ENCODE peak calls at places on chromosomes 3 and 15, in four cellular contexts. Z is thoracic aorta, D is upper lobe of right lung, R is PC-9. G is an unnamed sample. For H3K27me3, the result is how much of the 10 kb centered on the place peaks cover.

GRCh38 chr15:63500265-63501250 is 3.8 kb upstream of the USP3 start:
- DNase-seq in Z (no peak), D (peak), R (no peak), G (no peak)

GRCh38 chr3:182617511-182617910 is 175.8 kb upstream of the ATP11B start:
- DNase-seq in Z (no peak), D (no peak), R (no peak), G (no peak)

GRCh38 chr15:73284073-73284472 is 84.7 kb downstream of the HCN4 start:
- DNase-seq in Z (no peak), D (no peak), R (no peak), G (no peak)

GRCh38 chr3:150132101-150132749 is 161.5 kb upstream of the PFN2 start:
- DNase-seq in Z (no peak), D (no peak), R (no peak), G (no peak)

GRCh38 chr3:142134799-142135325 is 14.5 kb downstream of the TFDP2 start:
- DNase-seq in Z (no peak), D (no peak), R (no peak), G (no peak)

GRCh38 chr15:91039996-91040395 is 17.6 kb upstream of the VPS33B start:
- DNase-seq in Z (no peak), D (no peak), R (no peak), G (no peak)

GRCh38 chr15:34737379-34737928 is 17.3 kb downstream of the GJD2 start:
- DNase-seq in Z (no peak), D (no peak), R (no peak), G (no peak)

GRCh38 chr15:35170216-35170615 is 85.1 kb upstream of the NANOGP8 start:
- DNase-seq in Z (no peak), D (no peak), R (no peak), G (no peak)

GRCh38 chr3:45760878-45761711 is 35.2 kb downstream of the SLC6A20 start:
- DNase-seq in Z (no peak), D (no peak), R (peak), G (peak)

GRCh38 chr3:71903141-71903540 is 118.2 kb upstream of the PROK2 start:
- DNase-seq in Z (no peak), D (no peak), R (no peak), G (no peak)

GRCh38 chr3:117708601-117709000 is 999.0 kb downstream of the TUSC7 start:
- DNase-seq in Z (no peak), D (no peak), R (no peak), G (no peak)

GRCh38 chr15:74542192-74543042 is 1.4 kb downstream of the ARID3B start:
- DNase-seq in Z (no peak), D (no peak), R (no peak), G (no peak)

GRCh38 chr3:23421811-23422510 is 218.8 kb downstream of the UBE2E2 start:
- DNase-seq in Z (no peak), D (no peak), R (no peak), G (no peak)

GRCh38 chr15:59326856-59327255 is 45.8 kb downstream of the MYO1E start:
- DNase-seq in Z (no peak), D (no peak), R (no peak), G (no peak)

GRCh38 chr3:112647122-112647521 is 6.2 kb upstream of the CCDC80 start:
- DNase-seq in Z (no peak), D (no peak), R (peak), G (no peak)

GRCh38 chr3:14452676-14453367 is 50.4 kb downstream of the SLC6A6 start:
- DNase-seq in Z (peak), D (no peak), R (peak), G (no peak)

GRCh38 chr3:183560607-183561006 is 5.1 kb upstream of the KLHL6 start:
- DNase-seq in Z (no peak), D (no peak), R (no peak), G (no peak)

GRCh38 chr3:69900331-69900730 is 99.2 kb upstream of the SAMMSON start:
- DNase-seq in Z (no peak), D (no peak), R (no peak), G (no peak)

GRCh38 chr3:176514297-176514696 is 683.0 kb downstream of the TBL1XR1 start:
- DNase-seq in Z (no peak), D (no peak), R (peak), G (no peak)

GRCh38 chr3:182711261-182711683 is 82.0 kb upstream of the ATP11B start:
- DNase-seq in Z (no peak), D (no peak), R (no peak), G (no peak)

GRCh38 chr3:174132006-174132405 is 727.1 kb upstream of the NAALADL2 start:
- DNase-seq in Z (no peak), D (no peak), R (no peak), G (no peak)

GRCh38 chr3:195542261-195542660 is 864 bp downstream of the PPP1R2 start:
- DNase-seq in Z (no peak), D (no peak), R (no peak), G (no peak)

GRCh38 chr15:41904487-41905359 is 10.9 kb upstream of the SPTBN5 start:
- DNase-seq in Z (no peak), D (no peak), R (no peak), G (peak)

GRCh38 chr3:4895848-4896247 is 83.4 kb upstream of the BHLHE40 start:
- DNase-seq in Z (no peak), D (no peak), R (no peak), G (no peak)

GRCh38 chr3:66382142-66382541 is 118.7 kb downstream of the LRIG1 start:
- DNase-seq in Z (no peak), D (no peak), R (no peak), G (no peak)

GRCh38 chr3:188827593-188827992 is 344.2 kb upstream of the TPRG1 start:
- DNase-seq in Z (no peak), D (no peak), R (no peak), G (no peak)

GRCh38 chr3:188829577-188829976 is 342.2 kb upstream of the TPRG1 start:
- DNase-seq in Z (no peak), D (no peak), R (peak), G (no peak)

GRCh38 chr3:188832146-188832545 is 339.6 kb upstream of the TPRG1 start:
- DNase-seq in Z (no peak), D (no peak), R (peak), G (no peak)

GRCh38 chr3:188832961-188833615 is 338.7 kb upstream of the TPRG1 start:
- DNase-seq in Z (no peak), D (no peak), R (peak), G (no peak)

GRCh38 chr3:188830955-188831354 is 340.8 kb upstream of the TPRG1 start:
- DNase-seq in Z (no peak), D (no peak), R (no peak), G (no peak)
- TF ChIP-seq CTCF in Z (no peak), D (peak), R (peak), G (peak)

DNA sequence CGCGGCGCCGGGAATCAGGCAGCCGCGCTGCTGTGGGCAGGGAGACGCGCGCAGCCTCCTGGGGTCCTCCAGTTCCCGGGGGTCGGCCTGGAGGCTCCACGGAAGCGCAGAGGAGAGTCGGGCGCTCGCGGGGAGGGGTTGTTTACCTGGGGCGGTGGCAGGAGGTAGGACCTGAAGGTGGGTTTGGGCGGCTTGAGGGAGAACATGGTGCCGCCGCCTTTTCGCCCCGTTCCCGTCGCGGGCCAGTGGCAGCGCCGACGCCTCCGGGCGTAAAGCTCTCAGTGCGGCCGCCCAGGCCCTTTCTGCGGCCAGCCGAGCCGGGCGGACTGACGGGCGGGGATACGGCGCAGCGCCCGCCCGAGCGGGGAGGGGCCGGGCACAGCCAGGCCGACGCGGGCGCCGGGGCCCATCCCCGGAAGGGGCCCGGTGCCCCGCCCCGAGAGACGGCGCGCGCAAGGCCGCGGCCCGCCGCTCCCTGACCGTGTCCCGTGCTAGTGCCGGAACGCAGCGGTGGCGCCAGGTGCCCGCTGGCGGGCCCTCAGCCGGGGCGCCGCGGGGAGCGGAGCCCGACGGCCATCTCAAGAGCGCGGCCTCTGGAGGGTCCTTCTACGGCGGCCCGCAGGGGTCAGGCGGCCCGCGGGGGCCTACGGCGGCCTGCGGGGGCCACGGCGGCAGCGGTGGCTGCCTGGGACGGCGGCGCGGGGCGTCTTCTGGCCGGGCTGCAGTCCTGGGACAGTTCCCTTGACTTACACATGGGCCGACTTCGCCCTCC is at the start of gene MTMR10:
- DNase-seq in Z (no peak), D (peak), R (peak), G (peak)
- H3K27ac ChIP-seq in Z (peak), D (peak), R (peak), G (peak)

DNA sequence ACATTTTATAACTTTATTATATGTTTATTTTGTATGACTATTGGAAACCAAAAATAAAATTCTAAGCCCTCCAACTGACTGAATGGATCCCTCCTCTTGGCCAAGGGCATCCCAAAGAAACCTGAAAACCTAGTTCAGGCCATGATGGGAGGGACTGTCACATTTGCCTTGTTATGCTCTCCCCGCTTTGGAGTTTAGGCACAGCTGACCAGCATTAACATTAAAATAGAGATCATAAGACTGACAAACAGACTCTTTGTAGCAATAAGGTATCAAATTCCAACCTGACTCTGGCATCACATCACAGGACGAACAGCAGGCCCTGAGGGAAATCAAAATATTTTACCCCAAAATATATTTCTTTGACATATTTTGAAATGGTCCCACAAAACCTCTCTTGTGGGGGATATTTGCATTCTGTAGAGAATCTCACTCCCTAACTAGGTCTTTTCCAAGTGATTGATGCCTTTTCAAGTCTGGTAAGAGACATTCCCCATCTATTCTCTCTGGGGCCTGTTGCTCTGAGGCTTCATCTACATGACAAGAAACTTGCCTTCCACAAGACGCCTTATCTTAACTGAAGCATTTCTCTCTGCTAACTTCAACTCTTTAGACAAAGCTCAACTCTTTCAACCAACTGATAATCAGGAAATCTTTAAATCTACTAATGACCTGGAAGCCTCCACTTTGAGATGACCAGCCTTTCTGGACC is 81.8 kb upstream of the PRR23E start:
- DNase-seq in Z (no peak), D (no peak), R (no peak), G (no peak)
- H3K27me3 ChIP-seq in Z (under half), D (under half), R (under half), G (under half)

GRCh38 chr15:48845123-48845522 is 32.8 kb upstream of the EID1 start:
- DNase-seq in Z (no peak), D (no peak), R (no peak), G (no peak)

GRCh38 chr15:48855501-48856440 is 22.2 kb upstream of the EID1 start:
- DNase-seq in Z (no peak), D (no peak), R (no peak), G (no peak)

GRCh38 chr15:48851956-48852355 is 26.0 kb upstream of the EID1 start:
- DNase-seq in Z (no peak), D (no peak), R (no peak), G (no peak)

DNA sequence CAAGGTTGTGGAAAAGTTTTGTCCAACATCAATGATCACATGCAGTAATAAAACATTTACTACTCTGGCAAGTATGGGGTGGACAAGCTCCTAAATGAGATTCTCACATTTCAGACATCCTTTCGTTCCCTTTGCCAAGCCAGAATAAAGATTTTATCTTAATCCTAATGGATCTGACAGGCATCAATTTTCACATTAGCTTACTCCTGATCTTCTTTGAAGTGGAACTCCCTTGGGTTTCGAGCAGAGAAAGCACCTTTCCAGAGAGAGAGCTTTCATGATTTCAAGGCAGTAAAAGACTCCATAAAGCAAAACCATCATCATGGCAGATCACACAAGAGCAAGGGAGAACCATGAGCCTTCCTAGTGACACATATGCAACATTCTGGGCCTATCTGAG is 27.3 kb upstream of the EID1 start:
- DNase-seq in Z (no peak), D (no peak), R (no peak), G (no peak)
- TF ChIP-seq CTCF in Z (no peak), D (no peak), R (no peak), G (no peak)

G was measured in CD4-positive, alpha-beta T cell.